ENCODE peak calls at places on chromosomes 5 and 9, in five cellular contexts. K is CD8-positive, alpha-beta T cell; I is hepatocyte; R is Peyer's patch; L is tibial nerve. H is an unnamed sample.

GRCh38 chr5:9716838-9717281 is 86.7 kb upstream of the TAS2R1 start:
- DNase-seq in K (no peak), I (no peak), R (no peak), L (no peak), H (no peak)

GRCh38 chr5:143063175-143063970 is 293.2 kb downstream of the ARHGAP26 start:
- DNase-seq in K (no peak), I (peak; percentile 29), R (peak; percentile 56), L (peak; percentile 40), H (peak; percentile 33)

GRCh38 chr5:92328584-92329259 is 945.6 kb upstream of the ARRDC3 start:
- DNase-seq in K (no peak), I (no peak), R (no peak), L (no peak), H (no peak)

GRCh38 chr9:89179535-89179919 is 909 bp upstream of the SHC3 start:
- DNase-seq in K (no peak), I (no peak), R (peak; percentile 29), L (no peak), H (no peak)

GRCh38 chr5:132069994-132070393 is 3.6 kb upstream of the CSF2 start:
- DNase-seq in K (no peak), I (no peak), R (no peak), L (no peak), H (no peak)

GRCh38 chr5:172762214-172763119 is 8.5 kb downstream of the DUSP1 start:
- DNase-seq in K (no peak), I (no peak), R (no peak), L (no peak), H (no peak)

GRCh38 chr5:67095346-67095871 is 101.2 kb downstream of the CD180 start:
- DNase-seq in K (no peak), I (peak; percentile 50), R (peak; percentile 75), L (peak; percentile 54), H (peak; percentile 48)

GRCh38 chr5:87421307-87421706 is 8.6 kb upstream of the CCNH start:
- DNase-seq in K (no peak), I (no peak), R (no peak), L (no peak), H (no peak)

GRCh38 chr9:137494104-137494544 is 35.0 kb upstream of the NSMF start:
- DNase-seq in K (no peak), I (no peak), R (no peak), L (no peak), H (no peak)

GRCh38 chr5:83513491-83513890 is 41.9 kb downstream of the VCAN start:
- DNase-seq in K (no peak), I (no peak), R (no peak), L (no peak), H (no peak)

GRCh38 chr9:84781431-84781830 is 111.9 kb downstream of the NTRK2 start:
- DNase-seq in K (no peak), I (no peak), R (no peak), L (no peak), H (no peak)

GRCh38 chr5:56525117-56525516 is 290.2 kb upstream of the MAP3K1 start:
- DNase-seq in K (no peak), I (no peak), R (peak; percentile 78), L (no peak), H (no peak)

GRCh38 chr5:73945505-73945904 is 319.5 kb downstream of the ARHGEF28 start:
- DNase-seq in K (no peak), I (no peak), R (no peak), L (no peak), H (no peak)

GRCh38 chr9:133702798-133703570 is 35.2 kb downstream of the SARDH start:
- DNase-seq in K (no peak), I (no peak), R (no peak), L (no peak), H (no peak)

GRCh38 chr9:114505187-114506081 is at the start of gene WHRN:
- DNase-seq in K (peak; percentile 84), I (peak; percentile 98), R (peak; percentile 97), L (peak; percentile 79), H (peak; percentile 93)

GRCh38 chr9:95511232-95511951 is 5.4 kb downstream of the PTCH1 start:
- DNase-seq in K (peak; percentile 14), I (peak; percentile 88), R (peak; percentile 74), L (peak; percentile 47), H (peak; percentile 81)

GRCh38 chr9:91815896-91816295 is 134.1 kb downstream of the ROR2 start:
- DNase-seq in K (no peak), I (no peak), R (no peak), L (no peak), H (no peak)
- H3K4me3 ChIP-seq in K (no peak overlapping the region), I (no peak overlapping the region), R (no peak overlapping the region), L (no peak overlapping the region), H (no peak overlapping the region)

GRCh38 chr5:137856916-137857862 is 10.5 kb upstream of the MYOT start:
- DNase-seq in K (no peak), I (no peak), R (no peak), L (no peak), H (no peak)
- H3K27ac ChIP-seq in K (no peak overlapping the region), I (no peak overlapping the region), R (no peak overlapping the region), L (peak overlapping the region; percentile 65), H (no peak overlapping the region)

DNA sequence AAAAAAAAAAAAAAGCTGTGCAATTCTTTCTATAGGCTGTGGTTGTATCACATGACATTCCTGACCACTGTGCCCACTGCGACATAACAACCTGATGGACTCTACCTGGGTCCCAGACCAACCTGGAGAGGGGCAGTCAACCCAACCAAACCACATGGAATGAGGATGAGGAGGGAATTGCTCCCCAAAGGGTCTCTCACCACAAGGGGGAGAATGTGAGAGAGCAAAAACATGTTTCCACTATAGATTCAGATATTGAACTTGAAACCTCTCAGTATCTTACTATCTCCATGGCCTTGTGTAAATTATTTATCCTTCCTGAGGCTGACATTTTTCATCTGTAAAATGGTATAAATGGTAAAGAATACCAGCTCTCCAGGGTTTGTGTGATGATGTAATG is 66.9 kb upstream of the SV2C start:
- DNase-seq in K (no peak), I (no peak), R (no peak), L (no peak), H (no peak)
- TF ChIP-seq CTCF in K (no peak), I (no peak), R (no peak), L (no peak), H (no peak)

DNA sequence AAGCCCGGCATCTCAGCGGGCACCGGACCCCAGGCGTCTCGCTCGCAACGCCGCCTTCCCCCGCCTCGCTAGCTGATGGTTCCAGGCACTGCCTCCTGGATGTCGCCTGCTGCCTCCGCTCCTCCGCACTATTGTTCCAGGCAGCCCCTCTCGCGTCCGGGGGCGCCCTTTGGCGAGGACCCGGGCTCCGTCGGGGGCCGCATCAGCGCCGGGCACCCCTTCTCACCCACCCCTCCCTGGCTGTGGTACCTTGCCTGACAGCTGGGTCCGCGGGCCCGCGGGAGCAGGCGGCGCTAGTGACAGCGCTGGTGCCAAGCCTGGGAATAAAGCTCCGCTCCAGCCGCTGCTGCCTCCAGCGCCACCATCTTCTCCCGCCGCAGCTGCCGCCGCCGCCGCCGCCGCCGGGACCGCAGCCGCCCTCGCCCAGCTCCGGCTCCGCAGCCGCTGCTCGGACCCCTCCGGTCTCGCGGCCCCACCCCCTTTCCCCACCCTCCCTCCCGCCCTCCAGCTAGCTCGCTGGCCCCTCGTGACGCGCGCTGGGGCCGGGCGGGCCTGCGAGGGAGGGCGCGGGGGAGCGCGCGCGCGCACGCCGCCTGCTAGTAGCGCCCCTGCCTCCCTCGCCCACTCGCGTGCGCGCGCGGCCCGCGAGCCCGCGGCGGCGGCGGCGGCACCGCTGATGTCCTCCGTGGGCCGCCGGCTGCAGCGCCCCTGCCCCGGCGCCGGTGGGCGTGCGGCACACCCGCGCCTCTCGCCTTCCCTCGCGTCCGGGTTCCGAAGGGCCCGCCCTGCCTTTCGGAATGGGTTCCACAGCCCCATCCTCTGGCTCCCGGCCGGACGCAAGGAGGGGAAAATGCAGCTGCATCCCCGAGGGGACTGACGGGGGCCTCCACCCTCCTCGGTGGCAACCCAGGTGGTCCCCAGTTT is at the start of gene APBA1:
- DNase-seq in K (peak; percentile 31), I (peak; percentile 85), R (peak; percentile 69), L (peak; percentile 52), H (peak; percentile 39)
- H3K4me3 ChIP-seq in K (peak within 1 kb of the TSS; percentile 73), I (peak within 1 kb of the TSS; percentile 89), R (peak within 1 kb of the TSS; percentile 53), L (peak within 1 kb of the TSS; percentile 85), H (peak within 1 kb of the TSS; percentile 67)

DNA sequence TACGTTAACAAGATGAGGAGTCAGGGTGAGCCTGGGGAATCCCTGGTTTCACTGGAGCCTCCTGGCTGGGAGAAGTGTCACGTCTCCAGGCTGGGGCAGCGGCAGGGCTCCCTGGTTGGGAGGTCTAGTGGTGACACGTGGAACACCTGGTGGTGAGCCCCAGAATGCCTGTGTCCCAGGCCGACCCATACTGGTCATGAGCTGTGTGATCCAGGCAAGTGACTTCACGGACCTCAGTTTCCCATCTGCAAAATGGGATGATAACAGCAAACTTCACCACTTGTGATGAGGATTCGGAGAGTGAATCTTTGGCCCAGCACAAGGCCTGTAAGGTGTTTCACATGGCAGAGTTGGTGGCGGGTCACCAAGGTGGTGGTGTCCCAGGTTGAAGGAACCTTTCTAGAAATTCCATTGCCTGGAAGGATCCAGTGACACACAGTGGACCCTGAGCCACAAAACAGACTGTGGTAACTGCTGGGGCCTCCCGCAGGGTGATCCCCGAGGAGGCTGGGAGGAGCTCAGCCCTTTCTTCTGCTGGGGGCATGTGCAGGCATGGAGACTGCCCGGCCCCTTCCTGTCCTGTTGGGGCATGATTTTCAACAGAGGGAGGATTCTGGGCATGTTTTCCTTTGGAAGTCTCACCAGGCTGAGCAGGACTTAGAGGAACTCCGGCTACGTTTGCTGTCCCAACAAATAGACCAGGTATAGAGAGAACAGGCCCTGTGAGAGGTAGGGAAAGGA is 153.9 kb upstream of the IER5L start:
- DNase-seq in K (no peak), I (no peak), R (no peak), L (no peak), H (no peak)
- H3K27ac ChIP-seq in K (no peak overlapping the region), I (peak overlapping the region; percentile 87), R (no peak overlapping the region), L (peak overlapping the region; percentile 81), H (no peak overlapping the region)

H was measured in lung.